ENCODE peak calls at places on chromosomes 1 and 21, in seven cellular contexts. P is IMR-90, Q is HepG2, G is mesenchymal stem cell, O is neuronal stem cell, Y is fibroblast of lung, A is endothelial cell of umbilical vein. I is an unnamed sample.
A peak's percentile ranks its signal among the peaks of the same experiment; 100 is the strongest.

GRCh38 chr1:11068556-11069232 is 8.9 kb upstream of the SRM start:
- DNase-seq in Q (no peak), P (no peak), Y (no peak), G (no peak), A (no peak), O (no peak), I (no peak)

GRCh38 chr1:161238039-161238473 is at the start of gene NR1I3:
- DNase-seq in Q (peak; percentile 86), Y (no peak), G (no peak), O (no peak), P (no peak), A (no peak), I (no peak)

GRCh38 chr1:84720275-84720780 is 30.1 kb upstream of the SSX2IP start:
- DNase-seq in Q (peak; percentile 83), O (no peak), G (no peak), P (no peak), Y (no peak), A (no peak), I (no peak)

GRCh38 chr1:149915429-149916192 is 2.0 kb downstream of the SV2A start:
- DNase-seq in Q (no peak), P (no peak), A (no peak), O (no peak), G (no peak), Y (no peak), I (peak; percentile 15)

GRCh38 chr1:207867136-207868081 is 43.5 kb downstream of the CD34 start:
- DNase-seq in P (no peak), O (no peak), Y (no peak), A (peak; percentile 43), Q (no peak), G (peak; percentile 43), I (peak; percentile 40)

GRCh38 chr21:44089001-44089911 is 17.9 kb upstream of the PWP2 start:
- DNase-seq in G (no peak), P (no peak), Q (no peak), Y (no peak), O (no peak), A (no peak), I (no peak)

GRCh38 chr1:170267317-170267716 is 121.6 kb downstream of the NTMT2 start:
- DNase-seq in A (no peak), O (no peak), P (peak; percentile 8), Y (no peak), Q (no peak), G (peak; percentile 28), I (no peak)

GRCh38 chr1:30731806-30732276 is 8.5 kb upstream of the MATN1 start:
- DNase-seq in Y (no peak), Q (no peak), O (no peak), A (no peak), P (no peak), G (no peak), I (no peak)

GRCh38 chr1:9760824-9761223 is 62.9 kb downstream of the CLSTN1 start:
- DNase-seq in G (no peak), Y (no peak), Q (no peak), A (no peak), O (no peak), P (no peak), I (no peak)

GRCh38 chr1:231628207-231628876 is 1.8 kb downstream of the DISC1 start:
- DNase-seq in P (peak; percentile 37), G (peak; percentile 47), A (peak; percentile 15), Q (peak; percentile 91), Y (no peak), O (no peak), I (no peak)

GRCh38 chr1:42822833-42823392 is 5.7 kb upstream of the SVBP start:
- DNase-seq in A (no peak), P (peak; percentile 39), Y (peak; percentile 40), G (peak; percentile 46), Q (no peak), O (no peak), I (no peak)

GRCh38 chr1:174074757-174075156 is 52.6 kb upstream of the RC3H1 start:
- DNase-seq in Y (peak; percentile 30), A (peak; percentile 33), P (peak; percentile 55), G (peak; percentile 34), O (no peak), Q (no peak), I (no peak)

GRCh38 chr1:154978360-154978759 is 3.9 kb downstream of the CKS1B start:
- DNase-seq in G (no peak), A (no peak), P (no peak), O (no peak), Y (no peak), Q (no peak), I (no peak)

GRCh38 chr1:154974086-154974807 is at the start of gene CKS1B:
- DNase-seq in Y (peak; percentile 100), Q (peak; percentile 100), O (peak; percentile 100), G (peak; percentile 100), P (peak; percentile 100), A (peak; percentile 100), I (peak; percentile 99)

GRCh38 chr1:154973344-154974085 is 966 bp upstream of the CKS1B start:
- DNase-seq in Q (peak; percentile 99), G (peak; percentile 99), O (peak; percentile 97), P (peak; percentile 97), Y (peak; percentile 97), A (peak; percentile 98), I (peak; percentile 88)

GRCh38 chr1:154974808-154975408 is 427 bp downstream of the CKS1B start:
- DNase-seq in Q (peak; percentile 95), O (peak; percentile 99), Y (peak; percentile 89), P (peak; percentile 93), A (peak; percentile 98), G (peak; percentile 97), I (peak; percentile 93)

DNA sequence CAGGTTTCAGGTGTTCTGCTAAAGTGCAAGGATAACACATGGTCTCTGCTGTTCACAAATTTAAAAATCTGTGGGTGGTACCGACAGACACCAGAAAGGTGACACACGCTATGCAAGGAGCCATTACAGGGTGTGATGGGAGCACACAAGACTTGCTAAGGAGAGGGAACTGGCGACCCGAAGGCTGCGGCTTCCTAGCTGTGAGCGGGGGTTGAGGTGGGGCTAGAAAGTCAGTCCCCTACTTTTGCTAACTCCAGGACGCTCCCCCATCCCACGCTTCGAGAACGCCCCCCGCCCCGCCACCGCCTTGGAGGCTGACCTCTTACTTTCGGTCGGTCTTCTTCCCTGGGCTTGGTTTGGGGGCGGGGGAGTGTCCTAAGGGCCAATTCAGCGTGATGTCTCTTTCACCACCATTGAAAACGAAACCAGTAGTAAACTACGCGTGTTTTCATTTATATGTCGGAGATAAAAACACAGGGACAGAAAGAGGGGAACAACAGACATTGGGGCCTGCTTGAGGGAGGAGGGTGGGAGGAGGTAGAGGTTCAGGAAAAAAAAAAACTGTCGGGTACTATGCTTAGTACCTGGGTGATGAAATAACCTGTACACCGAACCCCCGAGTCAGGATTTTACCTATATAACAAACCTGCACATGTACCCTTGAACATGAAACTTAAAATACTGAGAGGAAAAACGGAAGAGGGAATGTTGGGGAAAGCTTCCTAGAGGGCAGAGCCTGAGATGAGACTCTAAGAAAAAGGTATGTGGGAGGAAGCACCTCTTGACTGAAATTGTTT is 1.1 kb downstream of the CKS1B start:
- DNase-seq in Y (peak; percentile 54), P (peak; percentile 53), A (peak; percentile 67), G (peak; percentile 90), Q (no peak), O (no peak), I (peak; percentile 49)
- H2AFZ ChIP-seq in Y (peak overlapping the region; percentile 37), P (peak overlapping the region; percentile 79), A (peak overlapping the region; percentile 12), G (no peak overlapping the region), Q (no peak overlapping the region), O (no peak overlapping the region), I (peak overlapping the region; percentile 62)

DNA sequence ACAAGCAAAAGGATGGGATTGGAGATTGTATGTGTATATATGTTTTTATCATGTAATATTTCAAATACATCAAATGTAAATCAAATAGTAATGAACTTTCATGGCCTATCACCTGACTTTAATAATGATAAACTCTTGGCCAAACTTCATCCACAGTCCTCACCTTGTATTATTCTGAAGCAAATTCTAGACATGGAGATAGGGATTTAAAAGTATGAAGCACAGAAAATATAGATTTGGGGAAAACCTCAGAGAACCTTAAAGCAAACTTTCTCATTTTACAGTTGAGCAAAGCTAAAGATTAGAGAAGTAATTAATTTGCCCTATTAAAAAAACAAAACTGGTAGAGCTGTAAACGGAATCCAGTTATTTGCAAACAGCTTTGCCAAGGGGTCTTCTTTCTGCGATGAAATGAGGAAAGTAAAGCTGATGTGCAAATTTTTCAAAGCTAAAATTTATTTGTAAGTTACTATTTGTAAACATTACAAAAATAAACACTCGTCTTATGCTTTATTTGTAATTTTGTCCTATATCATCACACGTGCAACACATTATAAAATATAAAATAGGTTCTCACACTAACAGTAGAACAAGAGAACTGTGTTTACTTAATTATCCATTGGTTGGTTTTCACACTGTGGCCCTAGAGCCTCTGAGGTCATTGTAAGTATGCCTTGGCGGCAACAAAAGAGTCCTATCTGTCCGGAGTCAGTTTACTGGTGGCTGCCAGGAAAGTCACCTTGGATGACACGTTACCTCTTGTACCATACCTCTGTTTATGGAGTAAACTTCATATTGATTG is 20.0 kb upstream of the KIF14 start:
- DNase-seq in G (no peak), Y (peak; percentile 31), P (no peak), Q (no peak), A (peak; percentile 6), O (no peak), I (no peak)
- H3K4me2 ChIP-seq in G (no peak overlapping the region), Y (no peak overlapping the region), P (no peak overlapping the region), Q (no peak overlapping the region), A (peak overlapping the region; percentile 6), O (no peak overlapping the region), I (no peak overlapping the region)

DNA sequence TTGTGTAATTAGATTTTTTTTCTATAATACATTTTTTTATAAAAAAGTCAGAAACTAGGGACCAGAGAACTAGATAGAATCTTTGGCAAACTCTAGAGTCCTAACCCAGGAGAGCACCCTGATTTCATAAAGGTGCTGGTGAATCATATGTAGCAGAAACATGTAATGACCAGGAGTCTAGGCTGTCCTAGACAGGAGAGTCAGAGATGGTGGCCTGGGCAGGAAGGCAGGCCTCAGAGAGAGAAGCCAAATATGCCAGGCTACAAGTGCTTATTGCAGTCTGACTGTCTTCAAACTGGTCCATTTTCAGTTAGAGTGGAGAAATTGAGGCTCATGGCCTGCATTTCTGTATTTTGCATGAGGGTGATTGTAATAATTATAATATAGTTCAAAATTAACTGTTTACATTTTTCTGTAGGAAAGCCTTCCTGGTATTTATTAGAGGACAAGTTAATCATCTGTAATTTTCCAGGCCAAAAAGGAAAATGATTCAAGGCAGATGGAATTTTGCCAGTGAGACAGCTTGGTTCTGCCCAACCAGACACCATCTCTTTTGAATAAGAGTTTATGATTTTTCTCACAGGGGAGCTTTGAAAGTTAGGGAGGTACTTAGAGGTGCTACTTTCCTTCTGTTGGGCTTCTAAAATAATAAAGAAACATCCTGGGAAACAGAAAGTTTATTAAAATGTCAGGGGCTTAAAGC is 129.8 kb downstream of the S1PR1 start:
- DNase-seq in P (peak; percentile 53), O (no peak), G (peak; percentile 41), Y (peak; percentile 25), Q (no peak), A (peak; percentile 91), I (no peak)
- H2AFZ ChIP-seq in P (peak overlapping the region; percentile 58), O (no peak overlapping the region), G (no peak overlapping the region), Y (no peak overlapping the region), Q (no peak overlapping the region), A (peak overlapping the region; percentile 74), I (peak overlapping the region; percentile 11)

DNA sequence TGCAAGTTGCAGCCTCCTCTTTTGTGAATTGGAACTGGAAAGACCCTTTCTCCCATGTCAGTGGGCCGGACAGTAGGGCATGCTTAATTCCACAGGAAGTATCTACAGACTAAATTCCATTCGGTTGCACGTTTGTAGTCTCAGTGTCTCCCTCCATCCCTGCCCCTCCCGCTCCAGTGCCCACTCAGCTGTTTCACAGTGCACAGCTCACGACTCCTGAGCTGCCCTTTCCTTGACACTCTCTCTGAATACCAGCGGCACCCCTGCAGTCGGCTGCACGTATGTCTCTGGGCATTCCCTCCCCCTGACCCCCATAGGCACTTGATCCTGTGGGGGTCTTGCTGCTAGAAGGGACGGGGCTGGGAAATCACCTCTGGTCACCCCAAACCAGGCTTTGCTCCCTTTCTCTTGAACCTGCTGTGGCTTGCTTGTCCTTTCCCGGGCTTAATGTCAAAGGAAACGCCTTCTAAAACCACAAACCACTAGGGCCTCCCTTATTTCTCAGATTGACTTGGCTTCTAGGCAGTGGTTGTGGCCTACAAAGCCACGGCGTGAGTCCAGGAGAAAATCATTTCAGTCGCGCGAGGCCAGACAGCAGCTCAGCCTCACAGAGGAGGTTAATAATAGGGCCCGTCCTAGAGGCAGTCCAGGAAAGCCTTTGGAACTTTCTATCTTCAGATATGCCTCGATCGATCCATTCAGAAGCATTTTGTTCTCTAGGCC is 365.2 kb upstream of the PROX1 start:
- DNase-seq in P (no peak), A (no peak), G (no peak), Y (no peak), O (no peak), Q (peak; percentile 30), I (peak; percentile 6)
- H3K4me2 ChIP-seq in P (no peak overlapping the region), A (no peak overlapping the region), G (no peak overlapping the region), Y (no peak overlapping the region), O (no peak overlapping the region), Q (peak overlapping the region; percentile 56), I (no peak overlapping the region)

I was measured in DND-41.